ENCODE peak calls at places on chromosomes 2 and 18, in five cellular contexts. O, U, D, Y and P are unnamed samples.
A peak's percentile ranks its signal among the peaks of the same experiment; 100 is the strongest.

GRCh38 chr2:127086800-127087737 is 19.9 kb downstream of the BIN1 start:
- DNase-seq in O (peak; percentile 97), U (peak; percentile 89), D (peak; percentile 47), Y (peak; percentile 88), P (no peak)

GRCh38 chr2:120738786-120739771 is 3.4 kb downstream of the GLI2 start:
- DNase-seq in O (no peak), U (peak; percentile 66), D (peak; percentile 57), Y (no peak), P (no peak)

GRCh38 chr2:133975676-133976428 is 278.0 kb upstream of the MGAT5 start:
- DNase-seq in O (no peak), U (no peak), D (no peak), Y (no peak), P (no peak)

GRCh38 chr2:108919571-108920373 is 69.2 kb downstream of the EDAR start:
- DNase-seq in O (no peak), U (peak; percentile 47), D (peak; percentile 20), Y (peak; percentile 40), P (no peak)

GRCh38 chr2:111900859-111901258 is 2.5 kb downstream of the MERTK start:
- DNase-seq in O (peak; percentile 71), U (no peak), D (peak; percentile 36), Y (no peak), P (peak; percentile 37)

GRCh38 chr2:170177950-170178781 is at the start of gene MYO3B:
- DNase-seq in O (no peak), U (no peak), D (no peak), Y (no peak), P (no peak)

GRCh38 chr18:43125471-43125870 is 10.0 kb upstream of the RIT2 start:
- DNase-seq in O (no peak), U (no peak), D (no peak), Y (no peak), P (no peak)

GRCh38 chr2:3483227-3483985 is 35.9 kb downstream of the ADI1 start:
- DNase-seq in O (no peak), U (peak; percentile 72), D (peak; percentile 58), Y (peak; percentile 79), P (no peak)

GRCh38 chr2:226399006-226399405 is 400.6 kb downstream of the IRS1 start:
- DNase-seq in O (no peak), U (no peak), D (no peak), Y (no peak), P (no peak)

GRCh38 chr18:49444599-49444998 is 15.8 kb downstream of the DYM start:
- DNase-seq in O (no peak), U (no peak), D (no peak), Y (no peak), P (no peak)

GRCh38 chr2:163717993-163718680 is 17.7 kb downstream of the FIGN start:
- DNase-seq in O (no peak), U (no peak), D (no peak), Y (no peak), P (no peak)

GRCh38 chr2:178152033-178152432 is 39.8 kb downstream of the RBM45 start:
- DNase-seq in O (no peak), U (no peak), D (no peak), Y (no peak), P (no peak)

GRCh38 chr2:137693521-137693920 is 270.8 kb upstream of the HNMT start:
- DNase-seq in O (peak; percentile 22), U (no peak), D (no peak), Y (no peak), P (no peak)

GRCh38 chr2:207939342-207940108 is 85.8 kb downstream of the PLEKHM3 start:
- DNase-seq in O (no peak), U (no peak), D (no peak), Y (no peak), P (no peak)

GRCh38 chr2:50344509-50345106 is 687.3 kb downstream of the NRXN1 start:
- DNase-seq in O (peak; percentile 26), U (no peak), D (no peak), Y (no peak), P (no peak)

GRCh38 chr2:171723724-171724683 is 36.7 kb downstream of the DYNC1I2 start:
- DNase-seq in O (peak; percentile 14), U (no peak), D (peak; percentile 41), Y (no peak), P (peak; percentile 48)

GRCh38 chr2:151261240-151261976 is at the start of gene RBM43:
- DNase-seq in O (peak; percentile 95), U (peak; percentile 95), D (peak; percentile 82), Y (peak; percentile 95), P (peak; percentile 91)
- TF ChIP-seq POLR2A in O (peak; percentile 20), U (peak; percentile 79), D (no peak), Y (peak; percentile 43), P (peak; percentile 78)

DNA sequence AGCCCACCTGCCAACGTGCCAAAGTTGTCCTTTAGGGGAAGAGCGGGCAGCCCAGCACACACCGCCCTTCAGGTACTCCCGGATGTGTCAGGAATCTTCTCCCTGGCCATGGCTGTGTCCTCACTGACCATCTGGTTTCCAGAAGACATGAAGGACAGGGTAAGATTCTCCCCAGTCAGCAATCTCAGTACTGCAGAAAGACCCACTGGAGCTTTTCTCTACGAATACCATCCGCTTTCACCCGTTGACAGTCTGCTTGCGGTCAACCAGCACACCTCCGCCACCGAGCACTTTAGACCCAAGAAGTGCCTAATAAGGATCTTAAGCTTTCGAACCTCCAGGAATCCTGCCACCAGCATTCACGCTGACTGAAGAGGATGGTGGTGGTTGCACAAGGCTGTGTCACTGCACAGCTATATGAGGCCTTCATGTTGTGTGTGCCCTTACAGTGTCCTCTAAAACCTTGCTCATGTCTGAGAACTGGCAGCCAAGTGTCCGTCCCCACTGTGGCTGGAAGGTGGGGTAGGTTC is 42.7 kb upstream of the ITM2C start:
- DNase-seq in O (no peak), U (no peak), D (no peak), Y (no peak), P (no peak)
- TF ChIP-seq POLR2A in O (no peak), U (no peak), D (no peak), Y (no peak), P (no peak)

GRCh38 chr18:76494541-76495403 is at the start of gene ZNF516:
- DNase-seq in O (peak; percentile 82), U (peak; percentile 91), D (peak; percentile 45), Y (no peak), P (peak; percentile 62)
- TF ChIP-seq POLR2A in O (no peak), U (no peak), D (no peak), Y (no peak), P (no peak)

GRCh38 chr2:148979164-148979918 is 59.2 kb upstream of the LYPD6B start:
- DNase-seq in O (no peak), U (no peak), D (no peak), Y (no peak), P (no peak)
- TF ChIP-seq POLR2A in O (no peak), U (no peak), D (no peak), Y (no peak), P (no peak)

DNA sequence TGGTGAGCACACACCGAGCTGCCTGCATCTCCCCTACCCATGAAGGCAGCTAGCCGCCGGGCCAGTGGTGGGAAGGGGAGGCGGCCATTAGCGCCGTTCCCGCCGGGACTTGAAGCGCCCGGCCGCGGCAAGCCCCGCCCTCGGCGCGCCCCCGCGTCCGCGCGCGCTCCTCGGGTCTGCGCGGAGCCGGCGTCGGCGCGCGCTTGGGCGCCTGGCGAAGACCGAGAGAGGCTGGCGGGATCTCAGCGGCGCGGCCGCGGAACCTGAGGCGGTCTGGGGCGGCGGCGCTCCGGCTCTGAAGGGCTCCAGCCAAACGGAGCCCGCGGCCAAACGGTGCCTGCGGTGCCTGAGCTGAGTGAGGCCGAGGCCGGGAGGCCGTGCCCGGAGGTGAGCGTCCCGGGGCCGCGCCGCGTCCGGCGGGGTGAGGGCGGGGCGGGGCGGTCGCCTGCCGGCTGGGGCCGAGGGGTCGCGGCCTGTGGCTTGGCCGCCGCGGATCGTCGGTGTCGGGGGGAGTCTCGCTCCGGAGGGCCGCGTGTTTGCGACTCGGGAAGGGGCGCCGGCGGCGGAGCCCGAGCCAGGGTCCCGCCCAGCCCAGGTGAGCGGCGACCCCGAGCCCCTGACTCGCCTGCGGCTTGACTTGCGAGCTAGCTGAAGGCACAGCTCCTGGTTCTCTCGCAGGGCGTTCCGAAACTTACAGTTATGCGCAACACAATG is at the start of gene UBXN2A:
- DNase-seq in O (peak; percentile 90), U (peak; percentile 94), D (peak; percentile 82), Y (peak; percentile 82), P (peak; percentile 93)
- TF ChIP-seq POLR2A in O (peak; percentile 69), U (no peak), D (no peak), Y (peak; percentile 30), P (peak; percentile 89)

GRCh38 chr18:75201936-75202335 is 7.0 kb downstream of the PTGR3 start:
- DNase-seq in O (no peak), U (no peak), D (peak; percentile 60), Y (no peak), P (no peak)

GRCh38 chr18:75202976-75203375 is 6.0 kb downstream of the PTGR3 start:
- DNase-seq in O (no peak), U (no peak), D (no peak), Y (no peak), P (no peak)

GRCh38 chr18:75200644-75201272 is 8.2 kb downstream of the PTGR3 start:
- DNase-seq in O (no peak), U (no peak), D (no peak), Y (no peak), P (no peak)

GRCh38 chr18:75200071-75200470 is 8.9 kb downstream of the PTGR3 start:
- DNase-seq in O (no peak), U (no peak), D (no peak), Y (no peak), P (no peak)

GRCh38 chr18:75201273-75201898 is 7.6 kb downstream of the PTGR3 start:
- DNase-seq in O (no peak), U (no peak), D (peak; percentile 68), Y (no peak), P (no peak)
- TF ChIP-seq POLR2A in O (no peak), U (no peak), D (no peak), Y (no peak), P (no peak)

DNA sequence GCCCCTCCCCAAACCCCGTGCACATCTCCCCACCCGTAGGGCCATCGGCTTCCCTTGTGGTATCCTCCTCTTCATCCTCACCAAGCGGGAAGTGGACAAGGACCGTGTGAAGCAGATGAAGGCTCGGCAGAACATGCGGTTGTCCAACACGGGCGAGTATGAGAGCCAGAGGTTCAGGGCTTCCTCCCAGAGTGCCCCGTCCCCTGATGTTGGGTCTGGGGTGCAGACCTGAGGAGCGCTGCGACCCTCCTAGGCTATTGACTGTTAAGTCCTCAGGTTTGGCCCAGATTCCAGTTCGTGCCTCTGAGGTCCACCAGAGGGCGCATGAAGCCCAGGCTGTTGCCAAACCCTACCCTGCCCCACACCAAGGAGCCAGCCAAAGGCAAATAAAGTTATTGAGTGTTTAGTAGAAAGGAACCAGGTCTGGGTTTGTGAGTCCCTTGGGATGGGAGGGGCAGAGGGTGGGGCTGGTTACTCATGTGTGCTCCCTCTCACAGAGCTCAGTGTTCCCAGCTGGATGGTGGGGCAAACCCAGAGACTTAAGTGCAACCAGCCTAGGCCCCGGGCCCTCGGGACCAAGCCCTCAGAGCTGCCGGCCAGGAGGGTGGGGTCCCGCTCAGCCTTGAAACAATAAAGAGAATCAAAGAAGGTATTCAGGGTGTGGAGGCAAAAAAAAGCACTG is 2.4 kb downstream of the PNKD start:
- DNase-seq in O (peak; percentile 98), U (peak; percentile 94), D (peak; percentile 90), Y (peak; percentile 97), P (peak; percentile 89)
- TF ChIP-seq POLR2A in O (no peak), U (no peak), D (no peak), Y (no peak), P (peak; percentile 61)

GRCh38 chr18:34320267-34320666 is 95.6 kb upstream of the NOL4 start:
- DNase-seq in O (no peak), U (no peak), D (no peak), Y (no peak), P (no peak)
- TF ChIP-seq POLR2A in O (no peak), U (no peak), D (no peak), Y (no peak), P (no peak)